ENCODE peak calls at places on chromosomes 4 and X, in ten cellular contexts. One of them, this sample, is unnamed.

GRCh38 chr4:130722370-130722769 is 1626.4 kb downstream of the C4orf33 start:
- DNase-seq in NCI-H2081: no peak
- DNase-seq in effector CD8-positive, alpha-beta T cell: no peak
- DNase-seq in AG08396: no peak
- DNase-seq in GM03348: no peak
- DNase-seq in ELR: peak; percentile 35
- DNase-seq in Right ventricle myocardium superior: no peak
- DNase-seq in caudate nucleus: no peak
- DNase-seq in ACHN: no peak
- DNase-seq in skeletal muscle cell: no peak
- DNase-seq in this sample: no peak

GRCh38 chr4:113476800-113477199 is 284.7 kb downstream of the CAMK2D start:
- DNase-seq in NCI-H2081: no peak
- DNase-seq in effector CD8-positive, alpha-beta T cell: no peak
- DNase-seq in AG08396: no peak
- DNase-seq in GM03348: no peak
- DNase-seq in ELR: peak; percentile 59
- DNase-seq in Right ventricle myocardium superior: no peak
- DNase-seq in caudate nucleus: no peak
- DNase-seq in ACHN: no peak
- DNase-seq in skeletal muscle cell: no peak
- DNase-seq in this sample: no peak

GRCh38 chr4:21858971-21859370 is 89.6 kb downstream of the KCNIP4 start:
- DNase-seq in NCI-H2081: no peak
- DNase-seq in effector CD8-positive, alpha-beta T cell: no peak
- DNase-seq in AG08396: peak; percentile 23
- DNase-seq in GM03348: peak; percentile 11
- DNase-seq in ELR: peak; percentile 69
- DNase-seq in Right ventricle myocardium superior: no peak
- DNase-seq in caudate nucleus: no peak
- DNase-seq in ACHN: no peak
- DNase-seq in skeletal muscle cell: no peak
- DNase-seq in this sample: no peak

GRCh38 chr4:79198886-79199591 is 126.8 kb downstream of the NAA11 start:
- DNase-seq in NCI-H2081: peak; percentile 60
- DNase-seq in effector CD8-positive, alpha-beta T cell: no peak
- DNase-seq in AG08396: no peak
- DNase-seq in GM03348: no peak
- DNase-seq in ELR: no peak
- DNase-seq in Right ventricle myocardium superior: no peak
- DNase-seq in caudate nucleus: no peak
- DNase-seq in ACHN: no peak
- DNase-seq in skeletal muscle cell: peak; percentile 2
- DNase-seq in this sample: no peak

GRCh38 chrX:7107968-7108480 is 39.5 kb upstream of the STS start:
- DNase-seq in NCI-H2081: no peak
- DNase-seq in effector CD8-positive, alpha-beta T cell: no peak
- DNase-seq in AG08396: no peak
- DNase-seq in GM03348: no peak
- DNase-seq in ELR: no peak
- DNase-seq in Right ventricle myocardium superior: no peak
- DNase-seq in caudate nucleus: no peak
- DNase-seq in ACHN: no peak
- DNase-seq in skeletal muscle cell: no peak
- DNase-seq in this sample: no peak

GRCh38 chrX:119755981-119756533 is 2.3 kb upstream of the SOWAHD start:
- DNase-seq in NCI-H2081: no peak
- DNase-seq in effector CD8-positive, alpha-beta T cell: peak; percentile 16
- DNase-seq in AG08396: no peak
- DNase-seq in GM03348: no peak
- DNase-seq in ELR: no peak
- DNase-seq in Right ventricle myocardium superior: no peak
- DNase-seq in caudate nucleus: no peak
- DNase-seq in ACHN: no peak
- DNase-seq in skeletal muscle cell: no peak
- DNase-seq in this sample: peak; percentile 21

GRCh38 chr4:55347610-55348228 is 1.7 kb downstream of the SRD5A3 start:
- DNase-seq in NCI-H2081: no peak
- DNase-seq in effector CD8-positive, alpha-beta T cell: no peak
- DNase-seq in AG08396: no peak
- DNase-seq in GM03348: peak; percentile 21
- DNase-seq in ELR: peak; percentile 47
- DNase-seq in Right ventricle myocardium superior: no peak
- DNase-seq in caudate nucleus: no peak
- DNase-seq in ACHN: no peak
- DNase-seq in skeletal muscle cell: no peak
- DNase-seq in this sample: no peak

GRCh38 chr4:153204247-153205027 is at the start of gene TRIM2:
- DNase-seq in NCI-H2081: no peak
- DNase-seq in effector CD8-positive, alpha-beta T cell: no peak
- DNase-seq in AG08396: peak; percentile 62
- DNase-seq in GM03348: peak; percentile 53
- DNase-seq in ELR: no peak
- DNase-seq in Right ventricle myocardium superior: peak; percentile 81
- DNase-seq in caudate nucleus: peak; percentile 70
- DNase-seq in ACHN: no peak
- DNase-seq in skeletal muscle cell: peak; percentile 52
- DNase-seq in this sample: no peak

GRCh38 chrX:103747199-103747598 is 29.4 kb upstream of the PLP1 start:
- DNase-seq in NCI-H2081: no peak
- DNase-seq in effector CD8-positive, alpha-beta T cell: no peak
- DNase-seq in AG08396: no peak
- DNase-seq in GM03348: no peak
- DNase-seq in ELR: no peak
- DNase-seq in Right ventricle myocardium superior: no peak
- DNase-seq in caudate nucleus: no peak
- DNase-seq in ACHN: no peak
- DNase-seq in skeletal muscle cell: no peak
- DNase-seq in this sample: no peak

GRCh38 chr4:174358823-174359222 is 75.1 kb downstream of the CEP44 start:
- DNase-seq in NCI-H2081: no peak
- DNase-seq in effector CD8-positive, alpha-beta T cell: no peak
- DNase-seq in AG08396: peak; percentile 21
- DNase-seq in GM03348: peak; percentile 44
- DNase-seq in ELR: peak; percentile 86
- DNase-seq in Right ventricle myocardium superior: no peak
- DNase-seq in caudate nucleus: no peak
- DNase-seq in ACHN: peak; percentile 35
- DNase-seq in skeletal muscle cell: peak; percentile 58
- DNase-seq in this sample: no peak

GRCh38 chr4:101851671-101852070 is 61.1 kb downstream of the BANK1 start:
- DNase-seq in NCI-H2081: no peak
- DNase-seq in effector CD8-positive, alpha-beta T cell: no peak
- DNase-seq in AG08396: no peak
- DNase-seq in GM03348: no peak
- DNase-seq in ELR: no peak
- DNase-seq in Right ventricle myocardium superior: no peak
- DNase-seq in caudate nucleus: no peak
- DNase-seq in ACHN: no peak
- DNase-seq in skeletal muscle cell: no peak
- DNase-seq in this sample: no peak

GRCh38 chr4:53658029-53658428 is 66.7 kb upstream of the LNX1 start:
- DNase-seq in NCI-H2081: no peak
- DNase-seq in effector CD8-positive, alpha-beta T cell: no peak
- DNase-seq in AG08396: no peak
- DNase-seq in GM03348: no peak
- DNase-seq in ELR: no peak
- DNase-seq in Right ventricle myocardium superior: no peak
- DNase-seq in caudate nucleus: no peak
- DNase-seq in ACHN: no peak
- DNase-seq in skeletal muscle cell: no peak
- DNase-seq in this sample: no peak

GRCh38 chr4:118281611-118282442 is 71.0 kb downstream of the PRSS12 start:
- DNase-seq in NCI-H2081: peak; percentile 12
- DNase-seq in effector CD8-positive, alpha-beta T cell: no peak
- DNase-seq in AG08396: no peak
- DNase-seq in GM03348: peak; percentile 27
- DNase-seq in ELR: peak; percentile 72
- DNase-seq in Right ventricle myocardium superior: no peak
- DNase-seq in caudate nucleus: no peak
- DNase-seq in ACHN: peak; percentile 24
- DNase-seq in skeletal muscle cell: no peak
- DNase-seq in this sample: no peak